ENCODE peak calls at places on chromosome 9, in eight cellular contexts. One of them, this sample, is unnamed.

GRCh38 chr9:127021664-127022337 is 100.6 kb downstream of the ANGPTL2 start:
- DNase-seq in HEK293T: no peak
- DNase-seq in fibroblast of villous mesenchyme: peak; percentile 99
- DNase-seq in dorsolateral prefrontal cortex: peak; percentile 86
- DNase-seq in SW480: no peak
- DNase-seq in HL-60: no peak
- DNase-seq in LoVo: no peak
- DNase-seq in OCI-LY7: no peak
- DNase-seq in this sample: no peak

GRCh38 chr9:4890242-4890641 is 94.8 kb upstream of the JAK2 start:
- DNase-seq in HEK293T: no peak
- DNase-seq in HL-60: no peak
- DNase-seq in LoVo: no peak
- DNase-seq in SW480: no peak
- DNase-seq in OCI-LY7: no peak
- DNase-seq in dorsolateral prefrontal cortex: no peak
- DNase-seq in fibroblast of villous mesenchyme: no peak
- DNase-seq in this sample: no peak

GRCh38 chr9:124350485-124351263 is 64.6 kb downstream of the PSMB7 start:
- DNase-seq in HEK293T: no peak
- DNase-seq in HL-60: no peak
- DNase-seq in fibroblast of villous mesenchyme: no peak
- DNase-seq in OCI-LY7: no peak
- DNase-seq in dorsolateral prefrontal cortex: no peak
- DNase-seq in LoVo: no peak
- DNase-seq in SW480: no peak
- DNase-seq in this sample: no peak

GRCh38 chr9:127482662-127483061 is 31.4 kb downstream of the LRSAM1 start:
- DNase-seq in SW480: no peak
- DNase-seq in HEK293T: no peak
- DNase-seq in HL-60: no peak
- DNase-seq in OCI-LY7: no peak
- DNase-seq in fibroblast of villous mesenchyme: no peak
- DNase-seq in LoVo: no peak
- DNase-seq in dorsolateral prefrontal cortex: no peak
- DNase-seq in this sample: no peak

GRCh38 chr9:73152445-73152844 is 780 bp downstream of the ANXA1 start:
- DNase-seq in HEK293T: no peak
- DNase-seq in SW480: peak; percentile 37
- DNase-seq in HL-60: no peak
- DNase-seq in dorsolateral prefrontal cortex: no peak
- DNase-seq in LoVo: peak; percentile 50
- DNase-seq in fibroblast of villous mesenchyme: peak; percentile 49
- DNase-seq in OCI-LY7: no peak
- DNase-seq in this sample: no peak

GRCh38 chr9:98977813-98978212 is 34.1 kb downstream of the COL15A1 start:
- DNase-seq in HEK293T: no peak
- DNase-seq in dorsolateral prefrontal cortex: no peak
- DNase-seq in fibroblast of villous mesenchyme: no peak
- DNase-seq in LoVo: no peak
- DNase-seq in OCI-LY7: no peak
- DNase-seq in SW480: no peak
- DNase-seq in HL-60: no peak
- DNase-seq in this sample: no peak

GRCh38 chr9:14303526-14303925 is 10.4 kb downstream of the NFIB start:
- DNase-seq in HEK293T: no peak
- DNase-seq in SW480: no peak
- DNase-seq in HL-60: no peak
- DNase-seq in fibroblast of villous mesenchyme: no peak
- DNase-seq in dorsolateral prefrontal cortex: peak; percentile 86
- DNase-seq in OCI-LY7: no peak
- DNase-seq in LoVo: no peak
- DNase-seq in this sample: no peak

GRCh38 chr9:13513710-13514444 is 234.4 kb upstream of the MPDZ start:
- DNase-seq in HEK293T: peak; percentile 6
- DNase-seq in HL-60: no peak
- DNase-seq in fibroblast of villous mesenchyme: peak; percentile 12
- DNase-seq in dorsolateral prefrontal cortex: no peak
- DNase-seq in SW480: no peak
- DNase-seq in LoVo: no peak
- DNase-seq in OCI-LY7: no peak
- DNase-seq in this sample: no peak

GRCh38 chr9:29209748-29210276 is 1636.5 kb upstream of the C9orf72 start:
- DNase-seq in OCI-LY7: no peak
- DNase-seq in SW480: no peak
- DNase-seq in dorsolateral prefrontal cortex: no peak
- DNase-seq in HL-60: no peak
- DNase-seq in HEK293T: no peak
- DNase-seq in LoVo: no peak
- DNase-seq in fibroblast of villous mesenchyme: no peak
- DNase-seq in this sample: no peak

GRCh38 chr9:81492710-81493447 is 196.5 kb downstream of the TLE1 start:
- DNase-seq in dorsolateral prefrontal cortex: no peak
- DNase-seq in SW480: peak; percentile 79
- DNase-seq in fibroblast of villous mesenchyme: peak; percentile 92
- DNase-seq in HL-60: no peak
- DNase-seq in LoVo: peak; percentile 8
- DNase-seq in HEK293T: no peak
- DNase-seq in OCI-LY7: no peak
- DNase-seq in this sample: peak; percentile 2

GRCh38 chr9:136564379-136564988 is 18.6 kb upstream of the NOTCH1 start:
- DNase-seq in SW480: peak; percentile 76
- DNase-seq in fibroblast of villous mesenchyme: peak; percentile 91
- DNase-seq in dorsolateral prefrontal cortex: no peak
- DNase-seq in OCI-LY7: no peak
- DNase-seq in HL-60: peak; percentile 68
- DNase-seq in HEK293T: no peak
- DNase-seq in LoVo: no peak
- DNase-seq in this sample: no peak